ENCODE peak calls at places on chromosomes 3 and 15, in ten cellular contexts. E is heart right ventricle; P is right atrium auricular region; O is activated CD8-positive, alpha-beta T cell treated with anti-CD3 and anti-CD28 coated beads for 36 hours; L is H9; K is progenitor cell of endocrine pancreas; S is fibroblast of mammary gland; X is D721Med; D is MM.1S; G is upper lobe of left lung. V is an unnamed sample.

GRCh38 chr15:61141497-61142125 is 87.5 kb downstream of the RORA start:
- DNase-seq in L (peak; percentile 35), P (no peak), S (no peak), D (no peak), G (peak; percentile 31), E (no peak), O (no peak), K (no peak), X (no peak), V (no peak)

GRCh38 chr3:116440196-116440595 is 5.1 kb downstream of the LSAMP start:
- DNase-seq in O (no peak), P (no peak), D (no peak), L (no peak), S (peak; percentile 89), E (no peak), X (no peak), K (no peak), G (no peak), V (no peak)

GRCh38 chr15:93314245-93314644 is 225.2 kb upstream of the RGMA start:
- DNase-seq in O (no peak), P (no peak), S (no peak), G (no peak), K (no peak), E (no peak), L (no peak), D (no peak), X (no peak), V (no peak)

GRCh38 chr15:78182821-78183220 is 33.7 kb downstream of the IDH3A start:
- DNase-seq in L (no peak), O (no peak), K (no peak), G (no peak), D (no peak), E (no peak), X (no peak), P (no peak), S (no peak), V (no peak)

GRCh38 chr3:128433630-128434185 is 33.0 kb downstream of the DNAJB8 start:
- DNase-seq in G (no peak), E (no peak), D (no peak), L (peak; percentile 81), X (no peak), P (no peak), K (no peak), O (no peak), S (no peak), V (no peak)

GRCh38 chr3:103699228-103699627 is 1264.4 kb downstream of the ZPLD1 start:
- DNase-seq in L (no peak), P (no peak), D (no peak), K (no peak), S (no peak), E (no peak), O (no peak), X (no peak), G (no peak), V (no peak)

GRCh38 chr15:60383008-60383694 is 14.6 kb downstream of the ANXA2 start:
- DNase-seq in P (no peak), K (no peak), S (no peak), D (no peak), X (no peak), E (no peak), L (no peak), O (no peak), G (no peak), V (no peak)

GRCh38 chr3:9168230-9168629 is 81.2 kb downstream of the SRGAP3 start:
- DNase-seq in K (no peak), X (no peak), D (peak; percentile 95), O (peak; percentile 78), P (no peak), S (no peak), E (no peak), L (peak; percentile 59), G (no peak), V (no peak)

DNA sequence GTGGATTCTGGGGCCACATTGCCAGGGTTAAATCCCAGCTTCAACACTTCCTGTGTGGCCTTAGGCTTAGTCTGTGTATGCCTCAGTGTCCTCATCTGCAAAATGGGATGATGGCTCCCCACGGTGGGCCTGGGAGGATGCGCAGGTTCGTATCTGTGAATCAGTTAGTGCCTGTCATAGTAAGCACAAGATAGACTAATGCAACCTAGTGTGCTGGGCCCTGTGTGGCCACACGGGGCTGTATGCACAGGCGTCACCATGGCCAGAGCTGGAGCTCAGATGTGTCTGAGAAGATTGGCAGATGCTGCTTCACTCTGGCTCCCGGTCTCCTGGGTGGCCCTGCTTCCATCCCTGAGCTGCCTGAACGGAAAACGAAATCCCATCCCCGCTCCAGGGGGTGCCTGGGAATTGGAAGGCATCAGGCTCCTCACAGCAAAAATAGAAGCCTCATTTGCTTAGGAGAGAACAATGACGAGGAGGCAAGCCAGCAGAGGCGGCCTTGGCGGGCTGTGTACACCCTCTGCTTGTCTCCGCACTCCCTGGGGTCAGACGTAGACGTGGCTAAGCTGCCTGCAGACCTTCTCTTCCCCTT is 103.6 kb downstream of the APBA2 start:
- DNase-seq in X (no peak), G (no peak), K (no peak), O (peak; percentile 68), L (peak; percentile 45), E (no peak), P (no peak), S (no peak), D (peak; percentile 13), V (no peak)
- TF ChIP-seq CTCF in X (no peak), G (no peak), K (peak; percentile 26), O (peak; percentile 47), L (peak; percentile 58), E (no peak), P (no peak), S (no peak), D (no peak), V (no peak)

GRCh38 chr3:141231101-141231922 is at the start of gene PXYLP1:
- DNase-seq in L (peak; percentile 92), S (peak; percentile 81), K (peak; percentile 91), D (peak; percentile 90), X (peak; percentile 70), O (peak; percentile 94), E (peak; percentile 96), P (peak; percentile 92), G (peak; percentile 97), V (peak; percentile 93)
- TF ChIP-seq CTCF in L (peak; percentile 71), S (no peak), K (peak; percentile 82), D (peak; percentile 37), X (peak; percentile 62), O (peak; percentile 59), E (peak; percentile 74), P (peak; percentile 69), G (peak; percentile 98), V (peak; percentile 65)

GRCh38 chr3:154314152-154314551 is 10.1 kb downstream of the DHX36 start:
- DNase-seq in E (no peak), L (no peak), P (no peak), S (no peak), O (no peak), G (no peak), D (no peak), X (no peak), K (no peak), V (no peak)
- TF ChIP-seq CTCF in E (no peak), L (peak; percentile 51), P (no peak), S (no peak), O (no peak), G (no peak), D (peak; percentile 14), X (no peak), K (no peak), V (no peak)

GRCh38 chr3:11718582-11719405 is 75.1 kb upstream of the VGLL4 start:
- DNase-seq in O (peak; percentile 66), X (no peak), E (peak; percentile 53), K (peak; percentile 11), P (peak; percentile 67), S (peak; percentile 58), D (peak; percentile 57), G (peak; percentile 49), L (no peak), V (peak; percentile 64)
- TF ChIP-seq CTCF in O (no peak), X (no peak), E (no peak), K (no peak), P (no peak), S (no peak), D (no peak), G (no peak), L (no peak), V (no peak)

DNA sequence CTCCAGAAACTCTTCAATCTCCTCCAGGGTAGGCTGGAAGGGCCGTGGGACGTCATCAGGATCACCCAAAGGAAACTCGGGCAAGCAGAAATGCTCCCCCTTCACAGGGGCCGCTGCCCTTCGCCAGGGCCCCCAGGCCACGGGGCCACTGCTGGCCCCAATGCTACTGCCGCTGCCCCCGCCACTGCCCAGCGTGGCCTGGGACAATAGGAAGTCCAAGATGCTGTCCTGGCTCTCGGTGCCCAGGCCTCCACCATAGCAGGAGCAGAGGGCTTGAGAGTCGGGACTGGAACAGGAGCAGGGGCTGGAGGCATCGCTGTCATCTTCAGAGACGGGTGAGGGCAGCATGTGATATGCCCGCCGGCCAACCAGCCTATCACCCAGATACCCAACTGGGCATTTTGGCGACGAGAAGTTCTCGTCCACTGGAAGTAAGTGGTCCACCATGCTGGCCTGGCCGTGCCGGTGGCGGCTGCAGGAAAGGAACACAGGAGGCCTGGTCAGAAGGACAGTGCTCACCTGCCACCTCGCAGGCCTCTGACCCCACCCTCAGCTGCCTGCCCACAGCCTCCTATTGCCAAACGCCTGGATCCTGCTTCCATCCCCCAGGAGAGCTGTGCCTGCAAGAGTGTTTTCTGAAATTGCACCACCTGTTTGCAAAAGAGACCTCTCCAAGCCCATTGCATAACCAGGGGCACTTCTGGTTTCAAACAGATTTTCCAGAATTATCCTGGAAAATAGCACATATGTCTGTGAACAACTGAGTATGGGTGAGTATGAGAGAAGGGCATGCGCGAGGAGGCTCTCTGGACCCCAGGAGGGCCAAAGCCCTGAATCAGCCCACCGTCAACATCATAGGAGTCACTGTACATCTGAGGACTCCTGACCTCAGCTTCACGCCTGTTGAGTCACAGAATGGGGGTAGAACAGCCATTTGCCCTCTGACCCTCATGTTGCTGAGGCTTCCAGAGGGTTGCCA is 4.4 kb downstream of the KLF15 start:
- DNase-seq in S (peak; percentile 93), O (no peak), K (no peak), D (peak; percentile 2), L (no peak), G (peak; percentile 88), E (no peak), P (no peak), X (no peak), V (no peak)
- TF ChIP-seq CTCF in S (no peak), O (no peak), K (no peak), D (no peak), L (no peak), G (no peak), E (no peak), P (no peak), X (no peak), V (no peak)

GRCh38 chr3:10286596-10287295 is 6.0 kb downstream of the GHRL start:
- DNase-seq in O (peak; percentile 60), P (no peak), X (peak; percentile 81), G (no peak), K (no peak), L (peak; percentile 67), E (no peak), S (peak; percentile 88), D (peak; percentile 37), V (no peak)
- TF ChIP-seq CTCF in O (peak; percentile 37), P (no peak), X (peak; percentile 48), G (peak; percentile 42), K (no peak), L (peak; percentile 22), E (no peak), S (peak; percentile 80), D (peak; percentile 42), V (no peak)